ENCODE peak calls at places on chromosomes 1 and 21, in seven cellular contexts. D is pancreas, O is transverse colon, S is right lobe of liver, J is ovary, B is left ventricle myocardium inferior, U is K562. P is an unnamed sample.

GRCh38 chr1:85451236-85451830 is 13.6 kb downstream of the DDAH1 start:
- DNase-seq in D (no peak), O (no peak), S (no peak), J (no peak), B (no peak), U (no peak), P (no peak)

GRCh38 chr21:43362306-43362927 is 64.5 kb downstream of the SIK1 start:
- DNase-seq in D (no peak), O (peak), S (peak), J (peak), B (peak), U (no peak), P (peak)

GRCh38 chr1:59013276-59013927 is 229.6 kb upstream of the JUN start:
- DNase-seq in D (peak), O (peak), S (no peak), J (peak), B (peak), U (no peak), P (no peak)

GRCh38 chr1:205240118-205240517 is 12.4 kb downstream of the TMCC2 start:
- DNase-seq in D (no peak), O (no peak), S (no peak), J (no peak), B (no peak), U (no peak), P (no peak)

GRCh38 chr21:14482165-14482564 is 64.0 kb downstream of the SAMSN1 start:
- DNase-seq in D (no peak), O (no peak), S (no peak), J (no peak), B (no peak), U (no peak), P (no peak)

GRCh38 chr1:87155180-87155579 is 173.5 kb upstream of the LMO4 start:
- DNase-seq in D (no peak), O (no peak), S (no peak), J (no peak), B (no peak), U (no peak), P (no peak)

GRCh38 chr1:208201241-208201640 is 42.9 kb downstream of the PLXNA2 start:
- DNase-seq in D (peak), O (peak), S (no peak), J (peak), B (no peak), U (peak), P (no peak)

GRCh38 chr1:206905295-206906164 is 8.3 kb downstream of the IL24 start:
- DNase-seq in D (no peak), O (no peak), S (no peak), J (no peak), B (no peak), U (peak), P (no peak)

GRCh38 chr1:21929951-21930615 is 7.0 kb downstream of the HSPG2 start:
- DNase-seq in D (no peak), O (peak), S (no peak), J (no peak), B (no peak), U (no peak), P (no peak)

GRCh38 chr1:157490337-157491165 is 61.8 kb downstream of the FCRL5 start:
- DNase-seq in D (peak), O (peak), S (peak), J (peak), B (peak), U (peak), P (peak)

GRCh38 chr1:234295039-234295438 is 78.2 kb upstream of the COA6 start:
- DNase-seq in D (no peak), O (no peak), S (no peak), J (no peak), B (no peak), U (no peak), P (no peak)

GRCh38 chr1:29356663-29357062 is 120.3 kb downstream of the PTPRU start:
- DNase-seq in D (no peak), O (peak), S (no peak), J (no peak), B (no peak), U (peak), P (no peak)

GRCh38 chr1:42950146-42950480 is 8.6 kb downstream of the SLC2A1 start:
- DNase-seq in D (no peak), O (no peak), S (no peak), J (no peak), B (no peak), U (peak), P (no peak)

GRCh38 chr1:201304126-201304525 is 20.8 kb downstream of the PKP1 start:
- DNase-seq in D (no peak), O (no peak), S (no peak), J (no peak), B (no peak), U (no peak), P (no peak)

GRCh38 chr21:39087238-39087975 is 95.8 kb downstream of the PSMG1 start:
- DNase-seq in D (no peak), O (no peak), S (no peak), J (no peak), B (peak), U (no peak), P (no peak)

GRCh38 chr1:8985915-8986813 is 40.1 kb downstream of the SLC2A7 start:
- DNase-seq in D (peak), O (peak), S (peak), J (peak), B (peak), U (no peak), P (peak)

GRCh38 chr1:59249738-59250137 is 47.2 kb upstream of the FGGY start:
- DNase-seq in D (no peak), O (no peak), S (no peak), J (no peak), B (no peak), U (no peak), P (no peak)

DNA sequence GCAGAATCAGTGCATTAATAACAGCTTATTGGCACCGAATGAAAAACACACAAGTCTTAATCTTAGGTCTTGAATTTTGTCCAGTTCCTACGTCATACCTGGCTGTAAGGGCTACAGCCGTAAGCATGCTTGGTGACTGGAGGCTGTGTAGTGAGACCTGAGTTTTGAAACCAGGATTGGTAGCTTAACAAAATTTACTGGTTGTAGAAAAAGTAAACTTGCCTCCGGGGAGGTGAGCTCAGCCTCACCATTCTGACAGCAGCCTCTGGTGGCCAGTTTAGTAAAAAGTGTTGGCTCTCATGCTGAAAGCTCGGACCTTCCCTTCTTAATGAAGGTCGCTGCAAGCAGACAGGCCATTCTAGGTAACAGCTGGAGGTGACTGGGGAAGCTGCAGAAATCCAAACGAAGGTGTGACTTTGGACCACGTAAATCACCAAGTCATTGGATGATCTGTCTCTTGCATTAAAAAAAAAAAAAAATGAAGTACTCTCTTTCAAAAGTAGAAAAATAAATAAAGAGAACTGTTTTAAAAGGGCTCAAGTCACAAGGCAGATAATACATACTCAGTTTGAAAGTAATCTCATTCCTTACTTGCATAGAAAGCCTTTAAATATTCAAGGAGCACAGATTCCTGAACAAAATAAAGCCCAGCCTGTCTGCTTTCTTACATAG is 48.8 kb downstream of the HLCS start:
- DNase-seq in D (peak), O (no peak), S (peak), J (no peak), B (no peak), U (peak), P (no peak)
- TF ChIP-seq CTCF in D (peak), O (peak), S (peak), J (no peak), B (peak), U (peak), P (peak)

GRCh38 chr1:183106746-183107145 is 79.3 kb upstream of the LAMC2 start:
- DNase-seq in D (no peak), O (no peak), S (no peak), J (no peak), B (no peak), U (no peak), P (no peak)
- H3K27ac ChIP-seq in D (no peak), O (no peak), S (no peak), J (no peak), B (peak), U (no peak), P (no peak)

GRCh38 chr1:17286646-17287045 is 21.4 kb upstream of the PADI4 start:
- DNase-seq in D (no peak), O (no peak), S (no peak), J (no peak), B (no peak), U (no peak), P (no peak)
- TF ChIP-seq CTCF in D (no peak), O (no peak), S (no peak), J (no peak), B (no peak), U (no peak), P (no peak)

GRCh38 chr1:153959454-153959853 is 1.0 kb upstream of the CRTC2 start:
- DNase-seq in D (no peak), O (no peak), S (no peak), J (no peak), B (no peak), U (no peak), P (no peak)
- H3K27ac ChIP-seq in D (no peak), O (peak), S (no peak), J (peak), B (peak), U (peak), P (peak)

GRCh38 chr1:90723561-90724108 is 6.5 kb upstream of the BARHL2 start:
- DNase-seq in D (no peak), O (no peak), S (no peak), J (no peak), B (no peak), U (no peak), P (peak)
- TF ChIP-seq CTCF in D (no peak), O (no peak), S (no peak), J (no peak), B (no peak), U (no peak), P (no peak)

DNA sequence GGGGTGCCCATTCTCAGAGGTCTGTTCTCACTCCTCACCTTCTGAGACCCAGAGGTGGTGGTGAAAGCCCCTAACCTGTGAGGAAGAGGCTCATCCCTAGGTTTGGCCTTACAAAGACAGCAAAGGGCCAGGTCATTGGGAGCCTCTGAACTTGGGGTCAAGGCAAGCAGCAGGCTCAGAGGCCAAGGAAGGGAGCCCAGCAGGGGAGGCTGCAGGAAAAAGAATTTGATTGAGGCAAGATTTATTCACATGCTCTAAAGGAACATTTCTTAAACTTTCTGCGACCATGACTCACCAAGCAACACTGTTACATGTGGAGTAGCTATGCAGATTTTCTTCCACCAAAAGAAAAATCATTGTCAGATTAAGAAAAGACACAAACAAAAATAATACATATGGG is 132.5 kb upstream of the SYT6 start:
- DNase-seq in D (no peak), O (no peak), S (no peak), J (no peak), B (no peak), U (no peak), P (no peak)
- H3K27ac ChIP-seq in D (no peak), O (no peak), S (no peak), J (no peak), B (no peak), U (no peak), P (no peak)

GRCh38 chr1:55071477-55071876 is 32.1 kb downstream of the PCSK9 start:
- DNase-seq in D (no peak), O (no peak), S (no peak), J (no peak), B (no peak), U (peak), P (no peak)
- TF ChIP-seq CTCF in D (no peak), O (no peak), S (no peak), J (no peak), B (peak), U (peak), P (peak)

DNA sequence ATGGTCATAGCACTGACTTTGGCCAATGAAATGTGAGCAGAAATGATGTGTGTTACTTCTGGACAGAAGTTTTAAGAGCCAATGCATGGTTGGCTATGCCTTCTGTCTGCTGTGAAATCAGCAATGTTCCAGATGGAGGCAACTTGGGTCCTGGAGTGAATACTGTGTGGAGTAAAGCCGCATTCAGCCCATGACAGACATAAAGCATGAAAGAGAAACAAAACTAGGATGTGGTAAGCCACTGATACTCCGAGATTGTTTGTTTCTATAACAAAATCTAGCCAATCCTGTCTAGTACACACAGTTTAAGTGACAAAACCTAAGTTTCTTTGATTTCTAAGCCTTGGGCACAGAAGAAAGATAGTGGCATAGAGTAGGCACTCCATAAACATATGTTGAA is 47.1 kb upstream of the ARHGAP29 start:
- DNase-seq in D (no peak), O (no peak), S (no peak), J (no peak), B (no peak), U (no peak), P (no peak)
- H3K27ac ChIP-seq in D (no peak), O (no peak), S (no peak), J (no peak), B (no peak), U (no peak), P (no peak)

GRCh38 chr1:178093958-178094751 is at the start of gene RASAL2:
- DNase-seq in D (peak), O (peak), S (peak), J (peak), B (peak), U (peak), P (peak)
- TF ChIP-seq CTCF in D (no peak), O (no peak), S (peak), J (no peak), B (peak), U (peak), P (no peak)